ENCODE peak calls at places on chromosome 10, in eight cellular contexts. One of them, this sample, is unnamed.

GRCh38 chr10:60473557-60473956 is 83.9 kb upstream of the ANK3 start:
- DNase-seq in ascending aorta: no peak
- DNase-seq in stomach: no peak
- DNase-seq in fibroblast of mammary gland: no peak
- DNase-seq in H9: no peak
- DNase-seq in brain microvascular endothelial cell: no peak
- DNase-seq in CD4-positive, alpha-beta T cell: no peak
- DNase-seq in endothelial cell: no peak
- DNase-seq in this sample: no peak

GRCh38 chr10:17527530-17528146 is 73.2 kb upstream of the ST8SIA6 start:
- DNase-seq in ascending aorta: no peak
- DNase-seq in stomach: no peak
- DNase-seq in fibroblast of mammary gland: peak; percentile 72
- DNase-seq in H9: peak; percentile 31
- DNase-seq in brain microvascular endothelial cell: peak; percentile 70
- DNase-seq in CD4-positive, alpha-beta T cell: no peak
- DNase-seq in endothelial cell: no peak
- DNase-seq in this sample: no peak

GRCh38 chr10:73244866-73245477 is 2.1 kb downstream of the DNAJC9 start:
- DNase-seq in ascending aorta: no peak
- DNase-seq in stomach: no peak
- DNase-seq in fibroblast of mammary gland: peak; percentile 15
- DNase-seq in H9: no peak
- DNase-seq in brain microvascular endothelial cell: no peak
- DNase-seq in CD4-positive, alpha-beta T cell: no peak
- DNase-seq in endothelial cell: no peak
- DNase-seq in this sample: no peak

GRCh38 chr10:33860994-33861393 is 526.5 kb upstream of the NRP1 start:
- DNase-seq in ascending aorta: no peak
- DNase-seq in stomach: no peak
- DNase-seq in fibroblast of mammary gland: no peak
- DNase-seq in H9: no peak
- DNase-seq in brain microvascular endothelial cell: no peak
- DNase-seq in CD4-positive, alpha-beta T cell: no peak
- DNase-seq in endothelial cell: no peak
- DNase-seq in this sample: no peak

GRCh38 chr10:102457591-102458150 is 6.3 kb upstream of the C10orf95 start:
- DNase-seq in ascending aorta: no peak
- DNase-seq in stomach: no peak
- DNase-seq in fibroblast of mammary gland: peak; percentile 93
- DNase-seq in H9: no peak
- DNase-seq in brain microvascular endothelial cell: no peak
- DNase-seq in CD4-positive, alpha-beta T cell: no peak
- DNase-seq in endothelial cell: no peak
- DNase-seq in this sample: no peak

GRCh38 chr10:75398630-75399460 is 2.7 kb downstream of the ZNF503 start:
- DNase-seq in ascending aorta: no peak
- DNase-seq in stomach: peak; percentile 48
- DNase-seq in fibroblast of mammary gland: no peak
- DNase-seq in H9: peak; percentile 67
- DNase-seq in brain microvascular endothelial cell: no peak
- DNase-seq in CD4-positive, alpha-beta T cell: no peak
- DNase-seq in endothelial cell: peak; percentile 36
- DNase-seq in this sample: no peak

GRCh38 chr10:7826971-7827370 is 8.7 kb downstream of the TAF3 start:
- DNase-seq in ascending aorta: no peak
- DNase-seq in stomach: no peak
- DNase-seq in fibroblast of mammary gland: peak; percentile 37
- DNase-seq in H9: peak; percentile 49
- DNase-seq in brain microvascular endothelial cell: peak; percentile 73
- DNase-seq in CD4-positive, alpha-beta T cell: no peak
- DNase-seq in endothelial cell: no peak
- DNase-seq in this sample: no peak

GRCh38 chr10:97762056-97762455 is 9.7 kb downstream of the SFRP5 start:
- DNase-seq in ascending aorta: no peak
- DNase-seq in stomach: no peak
- DNase-seq in fibroblast of mammary gland: no peak
- DNase-seq in H9: no peak
- DNase-seq in brain microvascular endothelial cell: no peak
- DNase-seq in CD4-positive, alpha-beta T cell: no peak
- DNase-seq in endothelial cell: no peak
- DNase-seq in this sample: no peak

GRCh38 chr10:7311256-7312178 is 99.3 kb downstream of the SFMBT2 start:
- DNase-seq in ascending aorta: no peak
- DNase-seq in stomach: no peak
- DNase-seq in fibroblast of mammary gland: peak; percentile 21
- DNase-seq in H9: no peak
- DNase-seq in brain microvascular endothelial cell: no peak
- DNase-seq in CD4-positive, alpha-beta T cell: no peak
- DNase-seq in endothelial cell: no peak
- DNase-seq in this sample: no peak

GRCh38 chr10:7915923-7916322 is 97.6 kb downstream of the TAF3 start:
- DNase-seq in ascending aorta: no peak
- DNase-seq in stomach: no peak
- DNase-seq in fibroblast of mammary gland: peak; percentile 66
- DNase-seq in H9: no peak
- DNase-seq in brain microvascular endothelial cell: peak; percentile 16
- DNase-seq in CD4-positive, alpha-beta T cell: no peak
- DNase-seq in endothelial cell: no peak
- DNase-seq in this sample: no peak

GRCh38 chr10:108409316-108409715 is 1244.8 kb upstream of the SORCS1 start:
- DNase-seq in ascending aorta: no peak
- DNase-seq in stomach: no peak
- DNase-seq in fibroblast of mammary gland: no peak
- DNase-seq in H9: no peak
- DNase-seq in brain microvascular endothelial cell: no peak
- DNase-seq in CD4-positive, alpha-beta T cell: no peak
- DNase-seq in endothelial cell: no peak
- DNase-seq in this sample: no peak

GRCh38 chr10:48574322-48574796 is 30.5 kb downstream of the ARHGAP22 start:
- DNase-seq in ascending aorta: no peak
- DNase-seq in stomach: no peak
- DNase-seq in fibroblast of mammary gland: no peak
- DNase-seq in H9: peak; percentile 22
- DNase-seq in brain microvascular endothelial cell: no peak
- DNase-seq in CD4-positive, alpha-beta T cell: no peak
- DNase-seq in endothelial cell: no peak
- DNase-seq in this sample: no peak

DNA sequence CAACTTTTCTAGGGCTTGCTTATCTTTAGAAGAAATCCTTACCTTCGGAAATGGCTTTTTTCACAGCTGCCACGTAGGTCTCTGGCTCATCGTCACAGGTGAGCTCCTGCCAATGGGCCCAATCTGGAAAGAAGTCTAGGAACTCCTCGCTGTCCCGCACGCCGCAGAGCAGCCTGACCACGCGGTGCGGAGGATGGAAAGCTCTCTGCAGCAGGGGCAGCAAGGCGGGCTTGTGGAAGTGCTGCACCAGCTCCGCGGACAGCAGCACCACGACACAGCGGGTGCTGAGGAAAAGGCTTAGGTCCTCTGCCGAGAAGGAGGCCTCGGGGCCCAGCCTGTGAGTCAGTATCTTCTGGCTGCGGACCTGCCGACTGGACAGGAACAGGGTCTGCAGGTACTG is 10.8 kb downstream of the PIK3AP1 start:
- DNase-seq in ascending aorta: no peak
- DNase-seq in stomach: no peak
- DNase-seq in fibroblast of mammary gland: no peak
- DNase-seq in H9: no peak
- DNase-seq in brain microvascular endothelial cell: no peak
- DNase-seq in CD4-positive, alpha-beta T cell: no peak
- DNase-seq in endothelial cell: no peak
- DNase-seq in this sample: no peak
- TF ChIP-seq CTCF in ascending aorta: no peak
- TF ChIP-seq CTCF in stomach: no peak
- TF ChIP-seq CTCF in fibroblast of mammary gland: no peak
- TF ChIP-seq CTCF in H9: no peak
- TF ChIP-seq CTCF in brain microvascular endothelial cell: no peak
- TF ChIP-seq CTCF in CD4-positive, alpha-beta T cell: no peak
- TF ChIP-seq CTCF in endothelial cell: no peak
- TF ChIP-seq CTCF in this sample: no peak

GRCh38 chr10:38008006-38008405 is 2.5 kb upstream of the ZNF33A start:
- DNase-seq in ascending aorta: no peak
- DNase-seq in stomach: no peak
- DNase-seq in fibroblast of mammary gland: no peak
- DNase-seq in H9: no peak
- DNase-seq in brain microvascular endothelial cell: no peak
- DNase-seq in CD4-positive, alpha-beta T cell: no peak
- DNase-seq in endothelial cell: no peak
- DNase-seq in this sample: no peak

GRCh38 chr10:38007551-38007950 is 2.9 kb upstream of the ZNF33A start:
- DNase-seq in ascending aorta: no peak
- DNase-seq in stomach: no peak
- DNase-seq in fibroblast of mammary gland: peak; percentile 2
- DNase-seq in H9: no peak
- DNase-seq in brain microvascular endothelial cell: no peak
- DNase-seq in CD4-positive, alpha-beta T cell: no peak
- DNase-seq in endothelial cell: no peak
- DNase-seq in this sample: no peak

DNA sequence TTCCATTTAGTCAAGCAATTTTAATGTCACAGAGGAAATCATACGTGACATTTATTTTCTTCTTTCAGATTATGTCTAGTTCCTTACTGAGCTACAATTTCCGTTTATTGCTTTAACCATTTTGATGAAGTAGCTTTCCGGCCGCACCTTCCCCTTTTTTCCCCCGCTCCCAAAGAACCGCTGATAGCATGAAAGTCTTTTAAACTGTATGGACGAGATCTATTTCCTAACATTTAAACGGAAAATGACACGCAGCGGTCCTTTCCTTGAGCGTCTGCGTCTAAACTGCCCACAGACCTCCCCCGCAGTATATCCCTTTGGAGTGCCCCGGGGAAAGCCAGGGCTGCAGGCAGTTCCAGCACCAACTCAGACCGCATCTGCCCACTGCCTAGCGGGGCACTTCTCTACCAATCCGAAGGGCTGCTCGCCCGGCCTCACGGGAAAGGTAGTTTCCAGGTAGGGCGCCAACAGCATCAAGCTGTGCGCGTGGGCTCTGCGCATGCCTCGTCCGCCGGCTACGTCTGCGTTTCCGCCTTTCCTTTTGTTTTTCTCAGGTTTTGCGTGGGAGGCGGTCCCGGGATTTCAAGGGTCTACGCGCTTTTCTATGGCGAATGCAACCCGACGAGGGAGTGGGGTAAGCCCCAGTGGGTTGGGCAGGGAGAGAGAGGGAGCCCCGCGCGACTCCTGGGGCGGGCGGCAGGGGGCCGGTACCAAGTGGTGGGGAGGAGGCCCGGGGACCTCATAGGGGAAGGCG is at the start of gene ZNF33A:
- DNase-seq in ascending aorta: peak; percentile 83
- DNase-seq in stomach: peak; percentile 95
- DNase-seq in fibroblast of mammary gland: peak; percentile 82
- DNase-seq in H9: peak; percentile 92
- DNase-seq in brain microvascular endothelial cell: peak; percentile 82
- DNase-seq in CD4-positive, alpha-beta T cell: peak; percentile 85
- DNase-seq in endothelial cell: peak; percentile 74
- DNase-seq in this sample: peak; percentile 54
- TF ChIP-seq CTCF in ascending aorta: no peak
- TF ChIP-seq CTCF in stomach: no peak
- TF ChIP-seq CTCF in fibroblast of mammary gland: no peak
- TF ChIP-seq CTCF in H9: no peak
- TF ChIP-seq CTCF in brain microvascular endothelial cell: peak; percentile 10
- TF ChIP-seq CTCF in CD4-positive, alpha-beta T cell: no peak
- TF ChIP-seq CTCF in endothelial cell: no peak
- TF ChIP-seq CTCF in this sample: no peak

GRCh38 chr10:99172950-99173349 is 62.7 kb downstream of the HPSE2 start:
- DNase-seq in ascending aorta: no peak
- DNase-seq in stomach: no peak
- DNase-seq in fibroblast of mammary gland: no peak
- DNase-seq in H9: no peak
- DNase-seq in brain microvascular endothelial cell: no peak
- DNase-seq in CD4-positive, alpha-beta T cell: no peak
- DNase-seq in endothelial cell: no peak
- DNase-seq in this sample: no peak

DNA sequence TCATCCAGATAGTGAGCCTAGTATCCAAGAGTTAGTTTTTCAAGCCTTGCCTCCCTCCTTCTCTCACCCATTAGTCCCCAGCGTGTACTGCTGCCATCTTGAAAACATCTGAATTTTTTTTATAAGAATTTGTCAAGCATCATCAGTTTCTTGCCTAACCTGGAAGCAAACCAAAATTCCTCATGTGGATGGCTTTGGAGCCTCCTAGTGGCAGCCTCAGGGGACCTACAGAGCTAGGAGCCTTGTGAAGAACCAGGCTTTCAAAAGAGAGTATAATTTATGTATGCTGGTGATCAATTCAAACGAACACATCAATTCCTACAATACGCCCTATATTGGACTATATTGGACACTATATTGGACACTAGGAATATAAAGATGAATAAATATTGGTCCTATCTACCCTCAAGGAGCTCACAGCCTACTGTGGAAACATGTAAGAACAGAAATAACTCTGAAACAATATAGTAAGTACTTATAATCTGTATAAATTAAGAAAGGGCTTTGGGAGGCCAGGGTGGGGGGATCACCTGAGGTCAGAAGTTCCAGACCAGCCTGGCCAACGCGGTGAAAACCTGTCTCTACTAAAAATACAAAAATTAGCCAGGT is 63.4 kb downstream of the HPSE2 start:
- DNase-seq in ascending aorta: no peak
- DNase-seq in stomach: no peak
- DNase-seq in fibroblast of mammary gland: peak; percentile 60
- DNase-seq in H9: peak; percentile 63
- DNase-seq in brain microvascular endothelial cell: peak; percentile 11
- DNase-seq in CD4-positive, alpha-beta T cell: no peak
- DNase-seq in endothelial cell: peak; percentile 56
- DNase-seq in this sample: no peak
- TF ChIP-seq CTCF in ascending aorta: peak; percentile 44
- TF ChIP-seq CTCF in stomach: no peak
- TF ChIP-seq CTCF in fibroblast of mammary gland: peak; percentile 58
- TF ChIP-seq CTCF in H9: peak; percentile 87
- TF ChIP-seq CTCF in brain microvascular endothelial cell: peak; percentile 35
- TF ChIP-seq CTCF in CD4-positive, alpha-beta T cell: no peak
- TF ChIP-seq CTCF in endothelial cell: peak; percentile 46
- TF ChIP-seq CTCF in this sample: peak; percentile 74

DNA sequence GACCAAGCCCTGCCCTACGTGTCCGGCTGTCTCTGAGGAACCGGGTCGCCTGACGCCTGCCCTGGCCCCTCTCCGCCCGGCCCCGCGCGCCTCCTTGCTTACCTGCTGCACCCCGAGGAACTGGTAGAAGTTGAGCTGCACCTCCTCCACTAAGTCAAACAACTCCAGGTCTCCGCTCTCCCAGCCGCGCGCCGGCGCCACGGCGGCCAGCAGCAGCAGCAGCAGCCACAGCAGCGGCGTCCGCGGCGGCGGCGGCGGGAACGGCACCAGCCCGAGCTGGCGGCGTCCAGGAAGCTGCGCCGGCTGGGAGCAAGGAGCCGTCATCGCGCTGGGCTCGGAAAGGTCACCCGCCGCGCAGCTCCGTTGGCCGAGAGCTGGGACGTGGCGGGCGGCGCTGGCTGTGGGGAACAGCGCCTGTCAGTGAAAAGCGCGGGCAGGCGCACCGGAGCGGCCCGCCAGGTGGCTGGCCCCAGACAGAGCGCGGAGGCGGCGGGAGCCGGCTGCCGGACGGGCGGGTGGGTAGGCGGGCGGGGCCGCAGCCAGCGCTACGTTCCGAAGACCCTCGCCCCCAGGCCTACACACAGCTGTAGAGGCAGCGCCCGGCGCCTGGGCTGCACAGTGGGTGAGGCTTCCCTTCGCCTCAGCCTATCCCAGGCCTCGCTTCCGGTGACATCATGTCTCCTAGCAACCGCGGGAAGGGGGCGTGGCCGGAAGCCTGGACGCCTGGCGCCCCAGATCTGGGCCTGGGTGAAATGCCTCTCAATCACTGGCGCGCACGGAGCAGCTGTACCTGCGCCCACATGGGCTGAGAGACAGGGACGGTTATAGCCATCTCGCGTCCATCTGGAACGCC is at the start of gene DNAJC1:
- DNase-seq in ascending aorta: peak; percentile 93
- DNase-seq in stomach: peak; percentile 99
- DNase-seq in fibroblast of mammary gland: peak; percentile 89
- DNase-seq in H9: peak; percentile 99
- DNase-seq in brain microvascular endothelial cell: peak; percentile 93
- DNase-seq in CD4-positive, alpha-beta T cell: peak; percentile 99
- DNase-seq in endothelial cell: peak; percentile 97
- DNase-seq in this sample: peak; percentile 75
- TF ChIP-seq CTCF in ascending aorta: peak; percentile 13
- TF ChIP-seq CTCF in stomach: no peak
- TF ChIP-seq CTCF in fibroblast of mammary gland: no peak
- TF ChIP-seq CTCF in H9: no peak
- TF ChIP-seq CTCF in brain microvascular endothelial cell: no peak
- TF ChIP-seq CTCF in CD4-positive, alpha-beta T cell: no peak
- TF ChIP-seq CTCF in endothelial cell: no peak
- TF ChIP-seq CTCF in this sample: no peak